ENCODE peak calls at places on chromosome 17, in five cellular contexts. P is HCT116; Y is CD4-positive, alpha-beta memory T cell; G is right lobe of liver; M is fibroblast of lung. K is an unnamed sample.

GRCh38 chr17:27569257-27569722 is 61.7 kb upstream of the LGALS9 start:
- DNase-seq in G (no peak), Y (peak; percentile 17), P (no peak), M (no peak), K (no peak)

GRCh38 chr17:36755586-36755985 is 154.2 kb downstream of the MRM1 start:
- DNase-seq in P (peak; percentile 57), Y (peak; percentile 29), M (no peak), G (no peak), K (no peak)

GRCh38 chr17:17156511-17156910 is 49.6 kb downstream of the PLD6 start:
- DNase-seq in G (no peak), M (peak; percentile 70), P (no peak), Y (no peak), K (no peak)

GRCh38 chr17:55572599-55572998 is 61.3 kb upstream of the SMIM36 start:
- DNase-seq in M (no peak), Y (no peak), P (no peak), G (no peak), K (no peak)

GRCh38 chr17:65163990-65164495 is 26.9 kb downstream of the RGS9 start:
- DNase-seq in G (no peak), P (peak; percentile 12), M (peak; percentile 38), Y (peak; percentile 41), K (no peak)

GRCh38 chr17:82839617-82840292 is at the start of gene ZNF750:
- DNase-seq in Y (no peak), G (peak; percentile 8), M (no peak), P (no peak), K (no peak)

GRCh38 chr17:50931003-50931878 is 65.1 kb upstream of the TOB1 start:
- DNase-seq in M (peak; percentile 89), Y (peak; percentile 65), G (peak; percentile 83), P (no peak), K (peak; percentile 87)

GRCh38 chr17:8941520-8941919 is 24.0 kb downstream of the PIK3R5 start:
- DNase-seq in M (no peak), Y (peak; percentile 75), P (no peak), G (no peak), K (no peak)

GRCh38 chr17:77728022-77728671 is 230.4 kb upstream of the TNRC6C start:
- DNase-seq in M (no peak), P (peak; percentile 36), Y (no peak), G (no peak), K (peak; percentile 73)

GRCh38 chr17:3693829-3694231 is 2.1 kb downstream of the P2RX5 start:
- DNase-seq in M (no peak), Y (no peak), G (no peak), P (no peak), K (no peak)

GRCh38 chr17:8002646-8003593 is 505 bp downstream of the GUCY2D start:
- DNase-seq in G (no peak), P (no peak), M (no peak), Y (no peak), K (no peak)

GRCh38 chr17:57523926-57524634 is 221.0 kb downstream of the CCDC182 start:
- DNase-seq in P (peak; percentile 54), G (peak; percentile 78), M (peak; percentile 78), Y (no peak), K (peak; percentile 72)

GRCh38 chr17:57604771-57605733 is 140.0 kb downstream of the CCDC182 start:
- DNase-seq in Y (peak; percentile 65), M (peak; percentile 55), P (no peak), G (no peak), K (peak; percentile 50)

GRCh38 chr17:44965491-44966234 is 2.4 kb downstream of the C1QL1 start:
- DNase-seq in G (no peak), Y (no peak), M (no peak), P (no peak), K (no peak)

GRCh38 chr17:44966348-44967025 is 1.6 kb downstream of the C1QL1 start:
- DNase-seq in P (no peak), G (no peak), M (no peak), Y (no peak), K (no peak)

GRCh38 chr17:44967907-44968224 is 237 bp downstream of the C1QL1 start:
- DNase-seq in G (no peak), Y (no peak), P (no peak), M (no peak), K (no peak)

GRCh38 chr17:44968225-44969143 is at the start of gene C1QL1:
- DNase-seq in P (peak; percentile 61), M (peak; percentile 86), Y (peak; percentile 73), G (peak; percentile 92), K (peak; percentile 94)

GRCh38 chr17:44967026-44967906 is 837 bp downstream of the C1QL1 start:
- DNase-seq in P (no peak), Y (no peak), G (no peak), M (no peak), K (no peak)
- H3K4me3 ChIP-seq in P (no peak overlapping the region), Y (peak overlapping the region; percentile 5), G (no peak overlapping the region), M (no peak overlapping the region), K (no peak overlapping the region)

DNA sequence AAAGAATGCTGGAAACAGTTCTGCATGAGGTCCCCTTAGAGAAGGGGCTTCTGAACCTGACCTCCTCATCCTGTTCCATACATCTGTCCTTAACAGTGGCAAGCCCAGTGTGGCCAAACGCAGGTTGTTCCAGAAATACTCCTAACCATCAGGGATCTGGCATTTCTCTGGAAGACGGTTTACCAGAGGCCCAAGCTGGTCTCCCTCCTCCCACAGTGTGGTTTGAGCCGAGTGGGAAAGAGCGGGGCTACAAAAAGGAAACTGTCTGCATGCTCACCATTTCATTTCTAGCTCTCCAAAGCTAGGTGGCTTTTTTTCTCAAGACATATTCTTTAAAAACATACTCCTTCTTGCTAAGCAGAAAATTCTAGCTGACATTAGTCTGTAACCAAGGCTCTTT is 6.0 kb downstream of the MXRA7 start:
- DNase-seq in P (no peak), Y (no peak), G (no peak), M (no peak), K (no peak)
- H3K4me1 ChIP-seq in P (peaks cover 10% of the 10 kb centered on the region), Y (peaks cover 5% of the 10 kb centered on the region), G (no peaks in the 10 kb centered on the region), M (peaks cover 32% of the 10 kb centered on the region), K (peaks cover 20% of the 10 kb centered on the region)

DNA sequence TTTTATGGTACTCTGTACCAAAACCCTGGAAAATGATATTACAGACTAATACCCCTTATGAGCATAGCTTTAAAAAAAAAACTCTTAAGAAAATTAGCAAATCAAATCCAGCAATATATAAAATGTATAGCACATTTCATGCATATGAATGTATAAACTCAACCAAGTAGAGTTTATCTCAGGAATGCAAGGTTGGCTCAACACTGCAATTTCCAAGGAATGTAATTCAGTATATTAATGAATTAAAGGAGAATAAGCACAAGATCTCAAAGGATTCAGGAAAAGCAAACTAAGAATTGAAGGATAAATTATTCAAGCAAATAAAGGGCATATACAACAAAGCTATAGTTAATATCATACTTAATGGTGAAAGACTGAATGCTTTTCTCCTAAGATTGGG is 61.9 kb upstream of the RPL38 start:
- DNase-seq in G (no peak), M (no peak), P (no peak), Y (no peak), K (no peak)
- H3K9me3 ChIP-seq in G (no peaks in the 10 kb centered on the region), M (no peaks in the 10 kb centered on the region), P (peaks cover 33% of the 10 kb centered on the region), Y (peaks cover 8% of the 10 kb centered on the region), K (peaks cover 36% of the 10 kb centered on the region)

GRCh38 chr17:80202197-80202596 is 17.9 kb downstream of the SGSH start:
- DNase-seq in P (no peak), Y (no peak), G (no peak), M (no peak), K (no peak)
- H3K4me3 ChIP-seq in P (no peak overlapping the region), Y (no peak overlapping the region), G (no peak overlapping the region), M (no peak overlapping the region), K (no peak overlapping the region)

K was measured in heart right ventricle.